ENCODE peak calls at places on chromosomes 1 and 21, in five cellular contexts. G is mesendoderm; Y is CD4-positive, alpha-beta memory T cell; M is thyroid gland; K is right cardiac atrium. S is an unnamed sample. For H3K4me1, the result is how much of the 10 kb centered on the place peaks cover.

GRCh38 chr1:188170446-188170845 is 1341.7 kb downstream of the PLA2G4A start:
- DNase-seq in G (no peak), Y (no peak), M (no peak), K (no peak), S (no peak)

GRCh38 chr1:199243423-199244061 is 604.7 kb downstream of the PTPRC start:
- DNase-seq in G (peak), Y (peak), M (no peak), K (peak), S (peak)

GRCh38 chr1:17605582-17606344 is 66.3 kb downstream of the ARHGEF10L start:
- DNase-seq in G (no peak), Y (no peak), M (peak), K (peak), S (no peak)

GRCh38 chr1:87327362-87328120 is 1.1 kb upstream of the LMO4 start:
- DNase-seq in G (peak), Y (no peak), M (no peak), K (no peak), S (no peak)

GRCh38 chr21:14600569-14601308 is 54.6 kb upstream of the SAMSN1 start:
- DNase-seq in G (no peak), Y (no peak), M (no peak), K (no peak), S (no peak)

GRCh38 chr1:201361652-201362504 is 15.6 kb downstream of the TNNT2 start:
- DNase-seq in G (peak), Y (no peak), M (peak), K (peak), S (no peak)

GRCh38 chr1:199453731-199454130 is 573.8 kb upstream of the NR5A2 start:
- DNase-seq in G (no peak), Y (no peak), M (no peak), K (no peak), S (no peak)

GRCh38 chr1:204286841-204287387 is 72.8 kb downstream of the PLEKHA6 start:
- DNase-seq in G (peak), Y (peak), M (peak), K (no peak), S (peak)

GRCh38 chr21:46667735-46668380 is 32.4 kb downstream of the PRMT2 start:
- DNase-seq in G (peak), Y (no peak), M (no peak), K (no peak), S (no peak)

GRCh38 chr1:230994860-230995259 is 16.0 kb downstream of the ARV1 start:
- DNase-seq in G (no peak), Y (no peak), M (no peak), K (no peak), S (no peak)

GRCh38 chr21:31675960-31676359 is 16.5 kb downstream of the SOD1 start:
- DNase-seq in G (no peak), Y (no peak), M (no peak), K (no peak), S (no peak)

DNA sequence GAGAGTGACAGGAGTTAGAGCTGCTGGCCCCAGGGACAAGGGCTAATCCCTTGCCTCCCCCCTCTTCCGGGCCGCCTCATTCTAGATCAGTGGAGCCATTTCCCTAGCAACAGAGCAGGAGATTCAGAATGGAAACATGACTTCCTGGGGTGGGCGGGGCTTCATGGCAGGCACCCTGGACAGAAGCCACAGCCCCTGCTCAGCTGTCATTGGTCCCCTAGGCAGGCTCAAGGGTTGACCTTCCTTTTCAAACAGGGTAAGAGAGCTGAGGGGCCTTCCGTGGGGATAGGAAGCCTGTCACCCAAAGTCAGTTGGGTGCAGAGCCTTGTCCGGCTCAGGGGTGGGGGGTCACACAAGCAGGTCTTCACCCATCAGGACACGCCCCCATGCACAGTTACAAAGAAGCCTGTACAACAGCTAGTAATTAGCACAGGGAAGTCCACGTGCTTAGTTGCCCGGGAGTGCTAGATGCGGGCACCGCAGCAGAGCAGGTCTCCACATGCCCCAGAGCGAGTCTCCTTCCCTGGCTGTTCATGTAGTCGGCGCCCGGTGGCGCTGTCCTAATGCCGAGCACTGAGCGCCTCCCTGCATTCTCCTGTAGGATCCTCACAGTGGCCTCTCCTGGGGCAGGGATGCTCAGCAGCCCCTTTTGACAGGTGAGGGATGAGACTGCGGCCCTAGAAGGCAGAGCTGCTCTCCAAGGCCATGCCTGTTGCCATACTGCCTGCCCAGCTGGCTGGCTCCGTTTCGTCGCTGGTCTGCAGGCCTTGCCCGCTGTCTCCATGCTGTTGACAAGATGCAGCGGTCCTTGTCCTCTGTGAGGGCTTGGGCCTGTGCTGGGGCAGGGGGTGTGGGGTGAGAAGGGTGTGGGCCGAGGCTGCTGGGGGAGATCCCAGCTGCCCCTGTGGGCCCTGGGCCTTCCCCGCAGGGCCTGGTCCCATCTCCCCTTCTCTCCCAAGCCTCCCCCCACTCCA is 5.1 kb downstream of the TMEM201 start:
- DNase-seq in G (peak), Y (peak), M (peak), K (peak), S (no peak)
- H3K27ac ChIP-seq in G (no peak), Y (no peak), M (no peak), K (no peak), S (no peak)

DNA sequence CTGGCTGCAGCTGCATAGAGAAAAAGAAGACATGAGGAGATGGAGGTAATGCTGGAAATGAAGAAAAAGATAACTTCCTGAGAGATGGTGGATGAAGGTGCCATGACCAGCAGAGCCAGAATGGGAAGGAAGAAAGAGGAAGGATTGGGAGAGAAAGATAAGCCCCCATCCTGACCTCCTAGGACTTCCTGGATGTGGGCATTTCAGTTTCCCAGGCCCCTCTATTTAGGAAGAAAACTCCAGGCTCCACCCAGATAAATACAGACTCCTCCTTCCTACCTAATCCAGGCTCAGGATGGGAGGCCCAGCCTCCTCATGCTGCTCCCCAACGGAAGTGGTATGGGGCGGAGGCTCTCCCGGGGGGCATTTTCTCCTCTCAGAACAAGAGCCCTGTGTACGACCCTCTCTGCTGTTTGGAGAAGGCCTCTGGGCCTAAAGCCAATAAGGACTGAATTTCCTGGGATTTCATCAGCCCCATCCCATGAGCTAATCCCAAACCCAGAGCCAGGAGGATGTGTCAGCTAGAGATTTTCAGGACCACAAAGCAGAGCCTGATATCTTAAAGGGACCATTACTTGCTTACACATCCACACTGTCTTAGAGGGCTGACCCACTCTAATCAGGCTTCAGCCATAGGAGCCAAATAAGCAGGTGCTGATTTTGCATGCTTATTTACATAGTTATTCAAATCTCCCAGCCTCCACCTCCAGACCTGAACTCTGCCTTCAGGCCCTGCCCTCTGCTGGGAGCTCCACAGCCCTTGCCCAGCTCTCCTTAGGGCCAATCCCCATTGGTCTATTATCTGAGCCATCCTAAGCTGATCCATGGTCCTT is 5.1 kb upstream of the ARHGEF2 start:
- DNase-seq in G (peak), Y (no peak), M (no peak), K (peak), S (no peak)
- H3K4me1 ChIP-seq in G (under half), Y (under half), M (half or more), K (under half), S (half or more)

DNA sequence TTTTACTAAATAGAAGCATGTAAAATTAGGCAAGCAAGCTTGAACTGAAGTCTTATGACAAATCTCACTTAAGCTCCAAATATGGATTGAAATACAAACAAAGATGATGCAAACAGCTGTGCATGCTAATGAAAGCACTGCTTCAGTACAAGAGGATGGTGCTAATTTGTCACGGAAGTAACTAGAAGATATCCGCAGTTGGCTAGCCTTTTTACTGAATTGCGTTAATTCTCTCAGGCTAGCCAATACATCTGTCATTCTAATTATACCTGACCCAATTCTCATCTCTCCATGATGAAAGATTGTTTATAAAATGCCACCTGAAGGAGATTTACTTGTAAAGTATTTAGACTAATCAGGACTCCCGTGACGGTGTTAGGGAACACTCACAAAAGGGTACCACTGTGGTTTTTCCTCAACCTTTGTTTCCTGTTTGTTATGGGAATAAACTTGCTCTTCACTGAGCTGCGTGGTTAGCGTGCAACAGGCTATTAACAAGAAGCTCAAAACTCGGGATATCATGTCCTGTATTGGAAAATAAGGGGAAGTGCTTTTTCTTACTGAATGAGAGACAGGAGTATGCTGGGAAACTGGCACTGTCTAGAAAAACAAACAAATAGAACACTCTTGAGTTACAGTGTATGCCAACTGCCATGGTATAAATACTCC is 162.5 kb downstream of the APP start:
- DNase-seq in G (no peak), Y (no peak), M (no peak), K (no peak), S (no peak)
- H3K4me3 ChIP-seq in G (no peak), Y (no peak), M (no peak), K (no peak), S (no peak)

DNA sequence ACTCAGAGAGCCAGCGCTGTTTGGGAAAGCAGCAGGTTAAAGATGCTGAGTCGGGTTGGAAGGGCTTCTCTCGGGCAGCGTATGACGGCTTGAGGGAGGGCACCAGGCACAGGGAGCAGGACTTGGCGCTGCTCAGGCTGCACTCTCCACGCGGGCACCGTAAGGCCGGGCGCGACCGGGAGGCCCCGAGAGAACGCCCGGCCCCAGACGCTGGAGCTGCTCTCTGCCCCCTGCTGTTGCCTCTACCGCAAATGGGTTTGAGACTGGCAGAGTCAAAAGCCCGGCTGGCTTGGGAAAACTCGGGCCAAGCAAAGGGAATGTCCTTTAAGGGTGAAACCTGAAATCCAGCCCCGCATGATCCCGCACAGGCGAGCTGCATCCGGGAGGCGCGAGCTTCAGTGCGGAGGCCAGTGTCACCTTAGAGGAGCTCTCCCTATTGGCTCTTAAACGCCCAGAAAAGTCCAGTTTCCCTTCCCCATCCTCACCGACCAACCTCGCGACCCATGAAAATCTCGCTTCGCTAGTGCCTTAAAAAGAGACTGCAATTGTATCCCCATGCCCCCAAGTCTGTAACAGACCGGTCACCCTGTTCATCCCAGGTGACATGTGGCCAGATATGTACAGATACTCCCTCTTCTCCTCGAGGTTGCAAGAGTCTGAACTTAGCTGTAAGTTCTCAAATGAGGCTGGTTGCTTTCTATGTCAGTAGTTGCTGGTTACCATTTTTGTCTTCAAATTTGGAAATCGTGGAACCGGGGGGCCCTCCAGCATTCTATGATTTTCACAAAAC is 1.1 kb downstream of the PRRX1 start:
- DNase-seq in G (peak), Y (no peak), M (peak), K (peak), S (no peak)
- H3K27ac ChIP-seq in G (no peak), Y (no peak), M (peak), K (peak), S (no peak)

DNA sequence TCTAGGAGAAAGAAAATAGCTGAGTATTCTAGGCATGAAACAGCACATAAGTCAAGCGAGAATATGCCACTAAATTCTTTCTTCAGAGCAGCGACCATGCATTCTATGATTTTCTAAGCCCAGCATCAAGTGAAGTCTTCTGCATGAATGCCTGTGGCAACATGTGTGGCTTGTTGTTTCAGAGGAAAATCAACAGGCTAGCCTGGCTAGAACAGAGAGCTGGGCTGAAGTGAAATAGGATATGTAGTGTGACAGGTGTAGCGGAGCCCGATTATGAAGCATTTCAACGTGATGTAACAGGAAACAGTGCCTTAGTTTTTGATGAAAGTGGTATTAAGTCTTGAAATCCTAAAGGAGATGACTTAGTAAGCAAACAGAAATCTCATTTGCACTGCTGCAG is 7.0 kb downstream of the CSDE1 start:
- DNase-seq in G (no peak), Y (no peak), M (peak), K (no peak), S (no peak)
- H3K4me1 ChIP-seq in G (under half), Y (half or more), M (half or more), K (under half), S (half or more)

S was measured in CD8-positive, alpha-beta memory T cell.